ENCODE peak calls at places on chromosome 1, in ten cellular contexts. F, J, U, W, B, X, C, Y, P and G are unnamed samples. For H3K4me1, the result is how much of the 10 kb centered on the place peaks cover.

GRCh38 chr1:2859219-2859880 is 57.9 kb upstream of the TTC34 start:
- DNase-seq in J (no peak), Y (no peak), W (no peak), F (no peak), X (no peak), U (no peak), P (no peak), C (no peak), B (peak), G (no peak)

GRCh38 chr1:108046021-108046420 is 81.0 kb upstream of the VAV3 start:
- DNase-seq in C (peak), B (no peak), P (no peak), Y (no peak), X (no peak), W (no peak), J (no peak), U (no peak), F (no peak), G (no peak)

GRCh38 chr1:112337028-112337531 is 58.9 kb upstream of the CTTNBP2NL start:
- DNase-seq in B (peak), X (peak), U (no peak), P (peak), W (no peak), Y (peak), C (peak), J (peak), F (no peak), G (no peak)

GRCh38 chr1:109306832-109307362 is at the start of gene MYBPHL:
- DNase-seq in X (no peak), W (peak), Y (no peak), B (peak), P (no peak), U (no peak), J (no peak), F (no peak), C (no peak), G (no peak)

GRCh38 chr1:103058393-103058792 is 49.9 kb downstream of the COL11A1 start:
- DNase-seq in C (no peak), F (no peak), U (no peak), X (no peak), W (no peak), B (no peak), Y (no peak), P (no peak), J (no peak), G (no peak)

GRCh38 chr1:110113551-110113950 is 1.3 kb downstream of the UBL4B start:
- DNase-seq in W (no peak), J (no peak), F (no peak), B (no peak), Y (no peak), U (no peak), C (no peak), P (no peak), X (no peak), G (no peak)

GRCh38 chr1:210940081-210940617 is 193.8 kb downstream of the KCNH1 start:
- DNase-seq in F (no peak), P (no peak), W (no peak), U (no peak), Y (no peak), C (no peak), B (no peak), X (no peak), J (no peak), G (no peak)

GRCh38 chr1:88549536-88549935 is 134.5 kb upstream of the PKN2 start:
- DNase-seq in B (no peak), F (no peak), P (peak), W (no peak), X (no peak), Y (no peak), C (no peak), U (no peak), J (peak), G (no peak)

GRCh38 chr1:59364012-59364411 is 67.1 kb downstream of the FGGY start:
- DNase-seq in U (no peak), F (no peak), P (no peak), Y (no peak), W (no peak), B (no peak), X (no peak), J (no peak), C (no peak), G (no peak)

GRCh38 chr1:211581521-211581920 is 2.6 kb upstream of the SLC30A1 start:
- DNase-seq in C (no peak), Y (no peak), P (peak), X (no peak), U (no peak), F (no peak), J (no peak), B (no peak), W (no peak), G (no peak)

GRCh38 chr1:35864813-35865212 is 18.2 kb upstream of the AGO1 start:
- DNase-seq in J (no peak), P (no peak), U (no peak), B (no peak), F (no peak), W (no peak), Y (no peak), C (no peak), X (no peak), G (no peak)

GRCh38 chr1:48677306-48678287 is 99.1 kb downstream of the BEND5 start:
- DNase-seq in B (peak), X (peak), P (peak), Y (peak), F (peak), U (peak), C (peak), J (peak), W (peak), G (peak)

GRCh38 chr1:208201241-208201640 is 42.9 kb downstream of the PLXNA2 start:
- DNase-seq in J (peak), B (no peak), C (no peak), W (no peak), Y (no peak), X (peak), P (peak), F (peak), U (no peak), G (peak)

GRCh38 chr1:3939242-3940080 is 39.4 kb upstream of the C1orf174 start:
- DNase-seq in J (no peak), U (no peak), F (no peak), P (no peak), Y (no peak), B (no peak), C (no peak), W (no peak), X (no peak), G (no peak)

GRCh38 chr1:99265124-99265523 is 832 bp downstream of the PLPPR4 start:
- DNase-seq in F (no peak), J (no peak), U (no peak), X (no peak), P (no peak), C (no peak), Y (no peak), W (no peak), B (no peak), G (no peak)

GRCh38 chr1:99268021-99268420 is 3.7 kb downstream of the PLPPR4 start:
- DNase-seq in P (peak), B (no peak), F (no peak), U (no peak), X (no peak), Y (no peak), J (peak), C (no peak), W (no peak), G (no peak)

GRCh38 chr1:99269321-99269720 is 5.0 kb downstream of the PLPPR4 start:
- DNase-seq in C (no peak), U (no peak), F (no peak), W (no peak), X (no peak), J (no peak), P (peak), Y (no peak), B (no peak), G (no peak)

GRCh38 chr1:99266731-99267130 is 2.4 kb downstream of the PLPPR4 start:
- DNase-seq in J (no peak), W (no peak), U (no peak), Y (no peak), F (no peak), C (no peak), B (no peak), X (no peak), P (peak), G (peak)

DNA sequence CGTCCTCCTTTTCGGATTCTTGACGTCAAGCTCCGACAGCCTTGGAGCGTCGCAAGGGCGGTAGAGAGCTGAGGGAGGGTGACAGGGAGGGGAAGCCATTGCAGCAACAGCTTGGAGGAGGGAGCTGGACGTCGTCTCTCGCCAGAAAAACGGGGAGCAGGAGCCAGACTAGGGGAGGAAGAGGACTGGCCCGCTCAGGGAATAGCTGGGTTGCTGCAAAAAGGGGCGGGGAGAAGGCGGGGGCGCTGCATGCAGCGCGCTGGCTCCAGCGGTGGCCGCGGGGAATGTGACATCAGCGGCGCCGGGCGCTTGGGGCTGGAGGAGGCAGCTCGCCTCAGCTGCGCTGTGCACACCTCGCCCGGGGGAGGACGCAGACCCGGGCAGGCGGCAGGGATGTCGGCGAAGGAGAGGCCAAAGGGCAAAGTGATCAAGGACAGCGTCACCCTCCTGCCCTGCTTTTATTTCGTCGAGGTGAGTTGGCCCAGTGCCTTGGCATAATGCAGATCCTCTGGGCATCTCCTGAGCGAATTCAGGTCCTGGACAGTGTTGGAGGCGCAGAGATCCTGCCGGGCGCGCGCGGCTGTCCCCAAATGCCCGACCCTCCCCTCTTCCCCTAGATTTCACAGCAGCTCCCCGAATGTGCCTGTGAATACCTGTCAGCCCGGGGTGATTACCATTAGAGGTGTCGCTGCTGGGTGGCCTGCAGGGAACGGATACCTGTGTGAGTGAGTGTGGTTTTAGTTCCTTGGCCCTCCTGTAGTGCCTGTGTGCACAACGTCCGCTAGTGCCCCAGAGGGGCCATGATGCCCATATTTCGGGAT is at the start of gene PLPPR4:
- DNase-seq in W (peak), B (peak), U (no peak), P (peak), X (peak), J (peak), Y (peak), C (no peak), F (no peak), G (peak)
- H3K4me3 ChIP-seq in W (peak), B (peak), U (no peak), P (peak), X (no peak), J (no peak), Y (no peak), C (peak), F (peak), G (peak)

DNA sequence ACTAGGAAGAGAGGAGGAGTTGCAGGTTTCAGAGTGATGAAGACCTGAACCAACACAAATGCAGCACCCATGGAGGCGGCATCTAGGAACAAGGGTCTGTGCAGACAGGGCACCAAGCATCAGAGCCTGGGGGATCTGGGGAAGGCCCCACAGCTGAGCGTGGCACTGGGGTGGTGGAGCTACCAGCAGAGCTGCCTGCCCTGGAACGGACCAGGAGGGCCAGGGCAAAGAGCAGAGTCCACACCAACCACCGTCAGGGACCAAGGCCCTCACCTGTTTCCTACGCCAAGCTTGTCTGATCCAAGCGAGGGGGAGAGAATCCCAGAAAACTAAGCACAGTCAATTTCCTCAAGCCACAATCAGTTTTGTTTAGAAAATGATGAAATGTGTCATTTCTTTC is 79.0 kb upstream of the SYT6 start:
- DNase-seq in C (no peak), X (no peak), B (no peak), W (no peak), F (no peak), U (no peak), P (no peak), J (no peak), Y (no peak), G (no peak)
- H3K27ac ChIP-seq in C (no peak), X (no peak), B (no peak), W (no peak), F (no peak), U (no peak), P (no peak), J (no peak), Y (no peak), G (no peak)

GRCh38 chr1:229133151-229133550 is 137.8 kb upstream of the RAB4A start:
- DNase-seq in J (no peak), U (no peak), W (no peak), Y (no peak), C (no peak), F (no peak), X (no peak), B (no peak), P (no peak), G (no peak)
- H3K4me1 ChIP-seq in J (under half), U (under half), W (under half), Y (under half), C (under half), F (under half), X (under half), B (under half), P (under half), G (under half)

GRCh38 chr1:232610187-232610901 is 19.6 kb downstream of the SIPA1L2 start:
- DNase-seq in J (no peak), X (no peak), F (no peak), B (no peak), W (no peak), U (no peak), C (no peak), Y (no peak), P (no peak), G (no peak)
- H3K4me3 ChIP-seq in J (no peak), X (no peak), F (no peak), B (no peak), W (no peak), U (no peak), C (no peak), Y (no peak), P (no peak), G (no peak)

GRCh38 chr1:26290416-26291261 is 10.8 kb downstream of the SH3BGRL3 start:
- DNase-seq in C (no peak), X (no peak), J (no peak), U (peak), W (no peak), B (no peak), P (no peak), F (no peak), Y (no peak), G (no peak)
- H3K27ac ChIP-seq in C (no peak), X (no peak), J (no peak), U (peak), W (peak), B (peak), P (no peak), F (peak), Y (no peak), G (no peak)

DNA sequence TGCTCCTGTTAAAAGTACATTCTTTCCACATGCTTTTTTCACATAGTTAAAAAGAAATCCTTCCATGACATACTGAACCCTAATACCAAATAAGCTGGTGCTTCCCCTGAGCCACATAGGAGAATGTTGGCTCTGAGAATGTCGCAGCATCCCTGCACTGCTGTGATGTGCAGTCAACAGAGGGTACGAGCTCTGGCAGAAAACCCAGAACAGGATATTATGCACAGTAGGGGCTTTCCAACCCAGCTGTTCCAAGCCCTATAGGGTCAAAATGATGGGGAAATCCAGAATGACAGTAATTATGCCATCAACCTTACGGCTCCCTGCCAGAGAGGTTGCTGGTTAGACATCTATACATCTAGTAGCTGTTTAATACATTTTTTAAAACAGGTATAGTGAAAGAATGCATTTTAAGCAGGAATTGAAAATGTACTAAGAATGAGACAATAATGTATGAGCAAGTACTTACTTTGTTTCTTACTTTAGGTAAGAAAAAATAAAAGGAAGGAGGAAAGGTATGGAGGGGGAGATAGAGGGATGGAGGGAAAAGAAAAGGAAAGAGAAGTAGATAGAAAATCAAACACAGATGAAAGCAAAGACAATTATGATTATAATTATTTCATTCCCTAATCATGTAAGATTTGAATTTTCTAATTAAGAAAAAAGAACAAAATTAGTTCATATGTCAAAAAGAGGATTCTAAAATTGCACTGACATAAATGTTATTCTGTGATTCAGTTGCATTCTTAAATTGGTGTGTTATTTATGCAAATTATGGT is 126.0 kb downstream of the NR5A2 start:
- DNase-seq in X (no peak), C (no peak), U (peak), B (no peak), J (peak), W (no peak), F (no peak), Y (no peak), P (no peak), G (no peak)
- H3K4me1 ChIP-seq in X (half or more), C (under half), U (half or more), B (under half), J (under half), W (under half), F (under half), Y (under half), P (under half), G (under half)